ENCODE peak calls at places on chromosome 10, in seven cellular contexts. D, O, L, U, H, Y and S are unnamed samples.

GRCh38 chr10:110088756-110089155 is 81.0 kb downstream of the ADD3 start:
- DNase-seq in D (no peak), O (no peak), L (no peak), U (no peak), H (no peak), Y (no peak), S (no peak)

GRCh38 chr10:71752391-71753090 is 20.8 kb downstream of the VSIR start:
- DNase-seq in D (no peak), O (no peak), L (no peak), U (no peak), H (no peak), Y (no peak), S (no peak)

GRCh38 chr10:118102116-118102515 is 55.4 kb upstream of the RAB11FIP2 start:
- DNase-seq in D (no peak), O (no peak), L (no peak), U (no peak), H (no peak), Y (no peak), S (no peak)

GRCh38 chr10:101780187-101780817 is 2.9 kb downstream of the NPM3 start:
- DNase-seq in D (no peak), O (no peak), L (no peak), U (no peak), H (no peak), Y (no peak), S (no peak)

GRCh38 chr10:61000769-61001730 is 57.1 kb upstream of the RHOBTB1 start:
- DNase-seq in D (no peak), O (peak), L (no peak), U (no peak), H (peak), Y (peak), S (peak)

GRCh38 chr10:104329754-104330153 is 8.5 kb downstream of the ITPRIP start:
- DNase-seq in D (no peak), O (no peak), L (no peak), U (no peak), H (no peak), Y (no peak), S (peak)

GRCh38 chr10:110129490-110129889 is 77.9 kb upstream of the MXI1 start:
- DNase-seq in D (no peak), O (no peak), L (no peak), U (no peak), H (no peak), Y (no peak), S (no peak)

GRCh38 chr10:111076682-111077661 is at the start of gene ADRA2A:
- DNase-seq in D (no peak), O (peak), L (no peak), U (no peak), H (peak), Y (peak), S (peak)

GRCh38 chr10:89466599-89467035 is 52.2 kb downstream of the IFIT5 start:
- DNase-seq in D (no peak), O (no peak), L (no peak), U (no peak), H (no peak), Y (no peak), S (peak)

GRCh38 chr10:76911184-76911583 is 726.4 kb downstream of the KCNMA1 start:
- DNase-seq in D (no peak), O (no peak), L (no peak), U (no peak), H (no peak), Y (no peak), S (no peak)

GRCh38 chr10:37490266-37490665 is 364.9 kb downstream of the ANKRD30A start:
- DNase-seq in D (no peak), O (no peak), L (no peak), U (no peak), H (no peak), Y (no peak), S (peak)

GRCh38 chr10:102133373-102134195 is 744 bp downstream of the PPRC1 start:
- DNase-seq in D (peak), O (peak), L (peak), U (peak), H (peak), Y (peak), S (peak)

GRCh38 chr10:48504141-48504885 is 100.6 kb downstream of the ARHGAP22 start:
- DNase-seq in D (no peak), O (no peak), L (no peak), U (no peak), H (no peak), Y (no peak), S (no peak)

GRCh38 chr10:69334258-69335062 is 56.2 kb downstream of the HK1 start:
- DNase-seq in D (no peak), O (no peak), L (no peak), U (no peak), H (no peak), Y (no peak), S (no peak)

GRCh38 chr10:114103286-114103685 is 59.6 kb downstream of the ADRB1 start:
- DNase-seq in D (no peak), O (no peak), L (no peak), U (no peak), H (no peak), Y (peak), S (peak)

GRCh38 chr10:58063854-58064480 is 203.7 kb downstream of the IPMK start:
- DNase-seq in D (no peak), O (no peak), L (no peak), U (no peak), H (no peak), Y (no peak), S (no peak)

GRCh38 chr10:80382989-80383388 is 25.4 kb upstream of the PRXL2A start:
- DNase-seq in D (peak), O (peak), L (peak), U (no peak), H (peak), Y (peak), S (peak)

GRCh38 chr10:27479016-27479415 is 25.1 kb upstream of the RAB18 start:
- DNase-seq in D (no peak), O (no peak), L (no peak), U (no peak), H (no peak), Y (no peak), S (no peak)